ENCODE peak calls at places on chromosome 20, in seven cellular contexts. E, D, Q, V, H, W and B are unnamed samples.

GRCh38 chr20:18851556-18852098 is 38.0 kb downstream of the SCP2D1 start:
- DNase-seq in E (no peak), D (no peak), Q (peak; percentile 8), V (no peak), H (no peak), W (no peak), B (no peak)

GRCh38 chr20:4795394-4795793 is 73.7 kb downstream of the PRND start:
- DNase-seq in E (peak; percentile 65), D (no peak), Q (peak; percentile 29), V (peak; percentile 51), H (peak; percentile 52), W (peak; percentile 36), B (peak; percentile 71)

GRCh38 chr20:57622201-57622570 is 2.0 kb upstream of the ZBP1 start:
- DNase-seq in E (no peak), D (no peak), Q (peak; percentile 3), V (no peak), H (no peak), W (no peak), B (no peak)

GRCh38 chr20:33893314-33893713 is 82.2 kb downstream of the CHMP4B start:
- DNase-seq in E (no peak), D (no peak), Q (no peak), V (no peak), H (no peak), W (no peak), B (no peak)

GRCh38 chr20:50874111-50874757 is 57.0 kb downstream of the ADNP start:
- DNase-seq in E (no peak), D (no peak), Q (no peak), V (no peak), H (no peak), W (no peak), B (no peak)

GRCh38 chr20:41427833-41428232 is 61.2 kb upstream of the EMILIN3 start:
- DNase-seq in E (no peak), D (no peak), Q (no peak), V (no peak), H (no peak), W (no peak), B (no peak)

GRCh38 chr20:37598101-37598530 is 70.4 kb upstream of the BLCAP start:
- DNase-seq in E (no peak), D (no peak), Q (no peak), V (no peak), H (no peak), W (no peak), B (no peak)

GRCh38 chr20:50338479-50339195 is 148.0 kb downstream of the CEBPB start:
- DNase-seq in E (no peak), D (peak; percentile 83), Q (no peak), V (no peak), H (no peak), W (peak; percentile 26), B (no peak)

GRCh38 chr20:25220810-25221591 is 25.5 kb downstream of the ENTPD6 start:
- DNase-seq in E (peak; percentile 12), D (no peak), Q (peak; percentile 28), V (no peak), H (no peak), W (no peak), B (no peak)

GRCh38 chr20:24194133-24194532 is 205.6 kb upstream of the GGTLC1 start:
- DNase-seq in E (no peak), D (no peak), Q (no peak), V (no peak), H (no peak), W (no peak), B (peak; percentile 25)

GRCh38 chr20:52312131-52312729 is 120.7 kb upstream of the ZFP64 start:
- DNase-seq in E (no peak), D (no peak), Q (peak; percentile 67), V (peak; percentile 82), H (peak; percentile 82), W (peak; percentile 53), B (peak; percentile 77)